ENCODE peak calls at places on chromosomes 2 and 18, in six cellular contexts. H is A673, M is stomach, I is kidney, G is right cardiac atrium, U is body of pancreas. S is an unnamed sample.

GRCh38 chr18:66497351-66497750 is 106.5 kb downstream of the CDH19 start:
- DNase-seq in G (no peak), U (no peak), I (no peak), M (no peak), H (no peak), S (no peak)

GRCh38 chr2:216713691-216714411 is 18.5 kb upstream of the IGFBP5 start:
- DNase-seq in I (no peak), M (no peak), H (peak; percentile 90), G (peak; percentile 73), U (no peak), S (peak; percentile 92)

GRCh38 chr2:15112216-15112615 is 448.9 kb downstream of the NBAS start:
- DNase-seq in I (no peak), G (no peak), M (no peak), H (no peak), U (no peak), S (peak; percentile 38)

GRCh38 chr18:79805211-79805862 is 7.6 kb downstream of the KCNG2 start:
- DNase-seq in U (no peak), M (no peak), I (no peak), H (no peak), G (no peak), S (no peak)

GRCh38 chr2:111061192-111061591 is 59.5 kb upstream of the BCL2L11 start:
- DNase-seq in M (no peak), G (no peak), I (no peak), H (no peak), U (no peak), S (no peak)

GRCh38 chr2:226423498-226423960 is 376.1 kb downstream of the IRS1 start:
- DNase-seq in U (no peak), H (no peak), M (peak; percentile 26), I (no peak), G (no peak), S (no peak)

GRCh38 chr2:177172034-177172880 is 40.3 kb upstream of the HNRNPA3 start:
- DNase-seq in H (no peak), G (no peak), M (no peak), U (no peak), I (no peak), S (peak; percentile 19)

GRCh38 chr2:17573085-17573805 is 32.7 kb downstream of the VSNL1 start:
- DNase-seq in G (no peak), U (no peak), M (no peak), I (no peak), H (peak; percentile 24), S (peak; percentile 52)

GRCh38 chr2:196105956-196106355 is 37.3 kb upstream of the DNAH7 start:
- DNase-seq in U (no peak), H (peak; percentile 61), G (no peak), I (no peak), M (no peak), S (peak; percentile 63)

GRCh38 chr2:149885946-149886345 is 298.4 kb upstream of the MMADHC start:
- DNase-seq in H (no peak), I (no peak), U (no peak), G (no peak), M (no peak), S (no peak)

GRCh38 chr2:230824406-230824978 is 40.2 kb upstream of the ITM2C start:
- DNase-seq in G (peak; percentile 57), U (peak; percentile 47), I (no peak), H (peak; percentile 91), M (peak; percentile 34), S (peak; percentile 95)

GRCh38 chr2:150376627-150377335 is 110.7 kb downstream of the RND3 start:
- DNase-seq in H (no peak), U (no peak), I (no peak), G (no peak), M (no peak), S (peak; percentile 82)

GRCh38 chr2:72023678-72024390 is 123.8 kb downstream of the CYP26B1 start:
- DNase-seq in H (no peak), M (peak; percentile 7), U (no peak), G (no peak), I (no peak), S (no peak)

GRCh38 chr2:56184500-56184996 is 758 bp downstream of the CCDC85A start:
- DNase-seq in M (no peak), U (peak; percentile 28), G (peak; percentile 52), I (peak; percentile 78), H (no peak), S (peak; percentile 57)
- H3K4me3 ChIP-seq in M (peak overlapping the region; percentile 60), U (peak overlapping the region; percentile 20), G (peak overlapping the region; percentile 86), I (peak overlapping the region; percentile 59), H (peak overlapping the region; percentile 54), S (peak overlapping the region; percentile 82)

GRCh38 chr18:11320981-11321380 is 171.6 kb upstream of the PIEZO2 start:
- DNase-seq in G (no peak), I (no peak), U (no peak), M (no peak), H (peak; percentile 37), S (peak; percentile 79)
- H3K4me1 ChIP-seq in G (no peaks in the 10 kb centered on the region), I (no peaks in the 10 kb centered on the region), U (peaks cover 10% of the 10 kb centered on the region), M (no peaks in the 10 kb centered on the region), H (no peaks in the 10 kb centered on the region), S (peaks cover 39% of the 10 kb centered on the region)

DNA sequence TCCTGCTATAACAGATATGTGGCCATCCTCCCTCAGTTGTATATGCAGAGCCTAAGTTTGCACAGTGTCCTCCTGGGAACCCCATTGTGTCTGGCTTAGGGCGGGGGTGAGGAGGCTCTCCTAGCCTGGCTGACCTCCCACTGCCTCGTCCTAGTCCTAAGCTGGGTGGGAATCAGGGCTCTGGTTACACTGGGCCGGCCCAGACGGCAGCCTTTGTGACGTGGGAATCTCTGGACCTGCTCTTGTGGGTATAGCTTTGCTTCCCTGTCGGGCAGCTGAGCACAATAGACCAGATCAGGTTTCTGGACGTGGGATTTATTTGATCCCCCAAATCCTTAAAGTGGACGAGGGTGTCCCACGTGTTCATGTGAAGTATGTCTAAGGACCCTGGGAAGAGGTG is 2.9 kb downstream of the ACKR3 start:
- DNase-seq in U (peak; percentile 45), I (no peak), G (peak; percentile 84), M (no peak), H (no peak), S (no peak)
- H3K4me3 ChIP-seq in U (no peak overlapping the region), I (no peak overlapping the region), G (peak overlapping the region; percentile 79), M (peak overlapping the region; percentile 50), H (no peak overlapping the region), S (peak overlapping the region; percentile 92)

DNA sequence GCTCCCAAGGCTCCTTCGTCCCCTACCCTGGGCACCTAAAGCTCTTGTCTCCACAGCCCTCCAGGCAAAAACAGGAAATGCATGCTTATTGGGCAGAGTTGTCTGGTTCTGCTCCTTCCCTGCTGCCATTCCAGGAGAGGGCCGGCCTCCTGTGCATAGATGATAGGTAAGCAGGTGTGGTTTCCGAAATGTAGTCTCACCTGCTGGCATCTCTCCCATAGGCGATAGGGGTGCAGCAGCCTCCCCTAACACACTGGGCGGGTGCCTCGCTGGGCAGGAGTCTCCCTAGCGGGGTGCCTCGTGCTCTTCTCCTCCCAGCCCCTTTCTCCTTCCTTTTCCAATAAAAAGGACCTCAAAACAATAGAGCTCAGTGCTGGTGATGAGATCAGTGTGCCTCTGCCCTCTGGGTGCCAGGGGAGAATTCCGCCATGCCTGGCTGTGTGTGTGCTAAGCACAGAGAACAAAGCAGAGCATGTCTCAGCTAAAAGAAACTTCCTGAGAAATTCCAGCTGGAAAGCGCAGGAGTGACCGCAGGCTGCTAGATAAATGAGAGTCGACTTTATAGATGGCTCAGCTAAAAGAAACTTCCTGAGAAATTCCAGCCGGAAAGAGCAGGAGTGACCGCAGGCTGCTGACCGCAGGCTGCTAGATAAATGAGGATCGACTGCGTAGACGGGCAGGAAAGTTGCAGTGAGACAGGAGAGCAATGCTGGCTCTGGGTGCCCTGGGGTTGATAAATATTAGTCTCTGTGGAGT is 11.3 kb upstream of the PXDN start:
- DNase-seq in M (peak; percentile 24), U (no peak), H (no peak), I (peak; percentile 61), G (no peak), S (no peak)
- H3K4me1 ChIP-seq in M (no peaks in the 10 kb centered on the region), U (no peaks in the 10 kb centered on the region), H (no peaks in the 10 kb centered on the region), I (no peaks in the 10 kb centered on the region), G (no peaks in the 10 kb centered on the region), S (peaks cover 6% of the 10 kb centered on the region)

GRCh38 chr2:38602732-38603401 is at the start of gene HNRNPLL:
- DNase-seq in U (peak; percentile 100), M (peak; percentile 98), G (peak; percentile 99), I (peak; percentile 99), H (peak; percentile 99), S (peak; percentile 99)
- H3K4me3 ChIP-seq in U (peak within 1 kb of the TSS; percentile 68), M (peak within 1 kb of the TSS; percentile 78), G (peak within 1 kb of the TSS; percentile 92), I (peak within 1 kb of the TSS; percentile 79), H (peak within 1 kb of the TSS; percentile 93), S (peak within 1 kb of the TSS; percentile 94)

GRCh38 chr18:24049142-24049541 is 34.6 kb downstream of the TTC39C start:
- DNase-seq in H (no peak), G (no peak), M (no peak), I (no peak), U (no peak), S (no peak)
- H3K4me1 ChIP-seq in H (peaks cover 9% of the 10 kb centered on the region), G (no peaks in the 10 kb centered on the region), M (peaks cover 14% of the 10 kb centered on the region), I (no peaks in the 10 kb centered on the region), U (peaks cover 36% of the 10 kb centered on the region), S (peaks cover 31% of the 10 kb centered on the region)

GRCh38 chr18:49441338-49441938 is 19.0 kb downstream of the DYM start:
- DNase-seq in U (no peak), H (no peak), M (no peak), I (no peak), G (no peak), S (no peak)
- H3K4me3 ChIP-seq in U (no peak overlapping the region), H (no peak overlapping the region), M (no peak overlapping the region), I (no peak overlapping the region), G (no peak overlapping the region), S (no peak overlapping the region)